ENCODE peak calls at places on chromosomes 13 and 19, in six cellular contexts. H is neuronal stem cell; O is neural progenitor cell; D is MM.1S; K is CD8-positive, alpha-beta memory T cell; T is choroid plexus epithelial cell. S is an unnamed sample.

GRCh38 chr19:31356587-31357314 is 7.5 kb upstream of the TSHZ3 start:
- DNase-seq in H (no peak), D (no peak), T (no peak), K (peak; percentile 27), O (peak; percentile 75), S (no peak)

GRCh38 chr13:83824561-83824960 is 57.7 kb downstream of the SLITRK1 start:
- DNase-seq in H (no peak), K (no peak), O (no peak), T (no peak), D (no peak), S (no peak)

GRCh38 chr19:19256072-19256969 is 16.8 kb downstream of the TM6SF2 start:
- DNase-seq in H (no peak), D (no peak), O (peak; percentile 32), K (no peak), T (no peak), S (no peak)

GRCh38 chr13:83150616-83151307 is 731.5 kb downstream of the SLITRK1 start:
- DNase-seq in H (no peak), K (no peak), O (no peak), T (peak; percentile 39), D (no peak), S (no peak)

GRCh38 chr19:51460164-51460992 is 2.1 kb upstream of the SIGLEC8 start:
- DNase-seq in O (peak; percentile 13), D (no peak), K (no peak), T (peak; percentile 24), H (no peak), S (no peak)

GRCh38 chr19:17590780-17591688 is 35.6 kb downstream of the COLGALT1 start:
- DNase-seq in H (no peak), O (no peak), D (no peak), K (no peak), T (no peak), S (no peak)

GRCh38 chr13:52348081-52348480 is 57.9 kb downstream of the THSD1 start:
- DNase-seq in O (no peak), K (no peak), T (peak; percentile 76), D (no peak), H (no peak), S (no peak)

GRCh38 chr13:33526718-33527117 is 241.2 kb upstream of the STARD13 start:
- DNase-seq in K (no peak), D (no peak), H (no peak), T (no peak), O (no peak), S (no peak)

GRCh38 chr19:11982526-11982925 is 17.7 kb downstream of the ZNF763 start:
- DNase-seq in T (no peak), K (no peak), H (no peak), O (no peak), D (no peak), S (no peak)

GRCh38 chr13:73877399-73877798 is 256.8 kb downstream of the KLF12 start:
- DNase-seq in K (no peak), T (no peak), D (no peak), O (no peak), H (no peak), S (no peak)

GRCh38 chr13:75468098-75468497 is 13.9 kb downstream of the TBC1D4 start:
- DNase-seq in K (no peak), T (peak; percentile 70), H (no peak), D (no peak), O (no peak), S (no peak)

GRCh38 chr13:29861694-29862110 is 11.3 kb upstream of the UBL3 start:
- DNase-seq in K (no peak), D (no peak), H (no peak), T (no peak), O (no peak), S (no peak)

GRCh38 chr13:97574926-97575325 is 141.0 kb downstream of the RAP2A start:
- DNase-seq in D (peak; percentile 34), H (no peak), O (peak; percentile 53), T (peak; percentile 80), K (no peak), S (no peak)

GRCh38 chr13:45368571-45368970 is 27.6 kb upstream of the TPT1 start:
- DNase-seq in O (no peak), K (no peak), T (no peak), H (no peak), D (no peak), S (no peak)

GRCh38 chr13:99086149-99086868 is 108.4 kb upstream of the DOCK9 start:
- DNase-seq in K (peak; percentile 75), T (peak; percentile 36), O (peak; percentile 87), H (peak; percentile 51), D (peak; percentile 65), S (peak; percentile 26)

GRCh38 chr13:40670307-40670706 is 3.9 kb upstream of the FOXO1 start:
- DNase-seq in T (no peak), D (no peak), O (no peak), K (no peak), H (no peak), S (no peak)

GRCh38 chr13:71118779-71119364 is 748.1 kb downstream of the DACH1 start:
- DNase-seq in D (no peak), H (no peak), K (no peak), T (no peak), O (no peak), S (no peak)

GRCh38 chr13:64471916-64472315 is 2758.2 kb downstream of the PCDH9 start:
- DNase-seq in O (no peak), H (no peak), K (no peak), T (peak; percentile 79), D (peak; percentile 9), S (no peak)

GRCh38 chr19:7267792-7268736 is 26.1 kb downstream of the INSR start:
- DNase-seq in O (no peak), T (no peak), D (no peak), H (no peak), K (no peak), S (no peak)

GRCh38 chr19:16590876-16591802 is 18.9 kb upstream of the SLC35E1 start:
- DNase-seq in T (no peak), O (no peak), K (no peak), D (no peak), H (no peak), S (no peak)

GRCh38 chr13:28022848-28023518 is 34.5 kb upstream of the URAD start:
- DNase-seq in D (no peak), O (peak; percentile 26), K (no peak), H (peak; percentile 12), T (peak; percentile 63), S (no peak)

GRCh38 chr19:17458970-17459369 is 1.8 kb downstream of the NXNL1 start:
- DNase-seq in D (no peak), K (no peak), O (no peak), H (no peak), T (no peak), S (no peak)

GRCh38 chr19:11382898-11383705 is 1.0 kb downstream of the EPOR start:
- DNase-seq in H (no peak), T (peak; percentile 16), O (peak; percentile 68), D (no peak), K (no peak), S (no peak)

GRCh38 chr19:23788415-23788814 is 29.7 kb upstream of the ZNF681 start:
- DNase-seq in H (no peak), T (no peak), D (no peak), O (no peak), K (no peak), S (no peak)

DNA sequence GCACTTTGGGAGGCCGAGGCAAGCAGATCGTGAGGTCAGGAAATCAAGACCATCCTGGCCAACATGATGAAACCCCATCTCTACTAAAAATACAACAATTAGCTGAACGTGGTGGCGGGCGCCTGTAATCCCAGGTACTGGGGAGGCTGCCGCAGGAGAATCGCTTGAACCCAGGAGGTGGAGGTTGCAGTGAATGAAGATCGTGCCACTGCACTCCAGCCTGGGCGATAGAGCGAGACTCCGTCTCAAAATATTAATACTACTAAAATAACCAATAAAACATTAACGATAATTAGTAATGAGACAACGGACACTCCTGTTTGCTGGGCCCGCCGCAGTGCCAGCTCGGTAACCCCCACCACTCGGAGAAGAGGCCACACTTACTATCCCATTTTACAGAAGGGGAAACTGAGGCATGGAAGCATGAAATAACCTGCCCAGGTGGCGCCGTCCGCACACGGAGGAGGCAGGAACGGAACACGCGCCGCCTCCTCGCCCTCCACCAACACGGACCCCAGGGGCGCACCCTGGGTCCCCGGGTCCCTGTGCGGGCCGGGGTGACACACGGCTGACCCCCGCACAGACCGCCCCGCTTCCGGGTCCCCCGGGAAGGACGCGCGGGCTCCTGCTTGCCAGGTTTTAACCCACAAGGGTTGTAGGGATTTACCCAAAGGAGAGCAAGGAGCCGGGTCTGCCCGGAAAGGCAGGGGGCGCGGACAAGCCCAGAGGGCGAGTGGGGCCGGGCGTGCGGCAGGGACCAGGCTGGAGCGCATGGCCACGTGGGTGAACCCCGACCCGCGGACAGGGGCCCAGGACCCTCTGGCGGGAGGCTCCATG is 1.6 kb downstream of the R3HDM4 start:
- DNase-seq in D (no peak), H (no peak), K (no peak), O (no peak), T (no peak), S (no peak)
- H3K4me3 ChIP-seq in D (no peak overlapping the region), H (peak overlapping the region; percentile 22), K (no peak overlapping the region), O (no peak overlapping the region), T (peak overlapping the region; percentile 30), S (no peak overlapping the region)

DNA sequence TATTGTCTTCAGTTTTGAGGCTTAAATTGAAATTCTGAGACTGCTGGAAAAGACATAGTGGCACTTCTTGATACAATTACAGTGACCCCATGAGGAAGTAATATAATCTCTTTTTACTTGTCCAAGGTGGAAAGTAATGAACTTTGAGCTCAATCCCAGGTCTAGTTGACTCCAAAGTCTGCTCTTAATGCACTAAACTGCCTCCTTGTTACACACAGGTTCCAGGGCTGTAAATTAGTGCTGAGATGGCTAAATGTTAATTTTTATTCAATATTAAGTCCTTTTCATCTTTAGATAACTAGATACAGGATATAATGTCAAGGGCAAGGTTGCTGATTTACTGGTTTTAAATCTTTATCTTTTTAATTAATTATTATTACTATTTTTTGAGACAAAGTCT is 2.5 kb downstream of the NUDT15 start:
- DNase-seq in K (no peak), H (no peak), D (no peak), T (no peak), O (no peak), S (no peak)
- H3K4me3 ChIP-seq in K (no peak overlapping the region), H (no peak overlapping the region), D (no peak overlapping the region), T (no peak overlapping the region), O (no peak overlapping the region), S (no peak overlapping the region)

DNA sequence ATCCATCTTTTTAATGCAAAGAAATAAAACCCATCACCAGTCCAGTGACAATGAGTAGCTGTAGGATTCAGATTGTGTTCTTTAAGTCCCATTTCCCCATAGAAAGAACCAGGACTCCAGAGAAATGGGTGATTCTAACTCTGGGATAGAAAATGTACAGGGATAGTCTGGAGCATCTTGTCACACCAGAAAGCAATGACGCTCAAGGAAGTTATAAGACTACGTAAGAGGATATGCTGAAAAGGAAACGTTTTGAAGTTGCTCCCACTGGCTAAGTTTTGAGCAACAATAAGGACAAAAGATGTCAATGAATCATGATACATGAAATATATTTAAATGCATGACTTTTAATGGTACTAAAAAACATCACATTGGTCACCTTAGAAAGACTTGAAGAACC is 360.1 kb downstream of the DLEU7 start:
- DNase-seq in H (no peak), D (no peak), O (no peak), K (no peak), T (no peak), S (no peak)
- H3K4me3 ChIP-seq in H (no peak overlapping the region), D (no peak overlapping the region), O (no peak overlapping the region), K (no peak overlapping the region), T (no peak overlapping the region), S (no peak overlapping the region)

DNA sequence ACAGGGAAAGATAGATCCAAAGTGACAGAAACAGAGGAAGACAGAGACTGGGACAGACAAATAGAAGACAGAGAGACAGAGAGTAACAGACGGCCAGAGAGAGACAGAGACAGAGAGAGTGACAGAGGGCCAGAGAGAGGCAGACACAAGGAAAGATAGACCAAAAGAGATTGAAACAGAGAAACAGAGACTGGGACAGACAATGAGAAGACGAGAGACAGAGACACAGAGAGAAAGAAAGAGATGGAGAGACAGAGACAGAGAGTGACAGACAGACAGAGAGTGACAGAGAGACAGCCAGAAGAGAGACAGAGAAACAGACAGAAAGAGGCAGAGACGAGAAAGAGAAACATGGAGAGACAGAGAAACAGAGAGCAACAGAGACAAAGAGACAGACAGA is 127.3 kb downstream of the UQCRFS1 start:
- DNase-seq in H (no peak), O (no peak), T (no peak), K (no peak), D (no peak), S (no peak)
- H3K4me3 ChIP-seq in H (no peak overlapping the region), O (no peak overlapping the region), T (no peak overlapping the region), K (no peak overlapping the region), D (no peak overlapping the region), S (no peak overlapping the region)

S was measured in Jurkat, Clone E6-1.